ENCODE peak calls at places on chromosomes 4 and X, in nine cellular contexts. E is Peyer's patch; W is SJSA1; V is PC-9; F is CD8-positive, alpha-beta T cell; B is BE2C; U is heart left ventricle; T is MM.1S; C is spleen. Z is an unnamed sample. For H3K4me1, the result is how much of the 10 kb centered on the place peaks cover.

GRCh38 chrX:15761564-15762191 is 23.6 kb downstream of the CA5B start:
- DNase-seq in E (no peak), W (no peak), V (peak), F (peak), B (peak), U (no peak), T (peak), C (no peak), Z (no peak)

GRCh38 chr4:103032575-103032974 is 13.1 kb upstream of the SLC9B1 start:
- DNase-seq in E (no peak), W (no peak), V (peak), F (no peak), B (peak), U (no peak), T (peak), C (no peak), Z (no peak)

GRCh38 chr4:88705805-88706518 is 8.3 kb upstream of the NAP1L5 start:
- DNase-seq in E (no peak), W (no peak), V (no peak), F (no peak), B (no peak), U (no peak), T (no peak), C (no peak), Z (no peak)

GRCh38 chr4:102390438-102390837 is 45.2 kb upstream of the SLC39A8 start:
- DNase-seq in E (no peak), W (no peak), V (no peak), F (no peak), B (no peak), U (no peak), T (no peak), C (no peak), Z (peak)

GRCh38 chrX:69203367-69204037 is 38.2 kb upstream of the PJA1 start:
- DNase-seq in E (no peak), W (no peak), V (no peak), F (no peak), B (no peak), U (no peak), T (no peak), C (no peak), Z (no peak)

GRCh38 chrX:140572724-140573123 is 67.9 kb upstream of the SOX3 start:
- DNase-seq in E (no peak), W (no peak), V (peak), F (no peak), B (peak), U (no peak), T (peak), C (no peak), Z (no peak)

GRCh38 chr4:32985256-32985655 is 2265.1 kb downstream of the PCDH7 start:
- DNase-seq in E (no peak), W (no peak), V (no peak), F (no peak), B (no peak), U (no peak), T (no peak), C (no peak), Z (no peak)

GRCh38 chr4:55781809-55782208 is 37.8 kb upstream of the EXOC1L start:
- DNase-seq in E (no peak), W (no peak), V (no peak), F (no peak), B (no peak), U (no peak), T (no peak), C (no peak), Z (no peak)

GRCh38 chr4:1495416-1496115 is 89.3 kb upstream of the NKX1-1 start:
- DNase-seq in E (no peak), W (no peak), V (no peak), F (no peak), B (no peak), U (no peak), T (no peak), C (peak), Z (no peak)

GRCh38 chrX:150547511-150548115 is 20.8 kb upstream of the MTM1 start:
- DNase-seq in E (peak), W (peak), V (peak), F (no peak), B (peak), U (peak), T (peak), C (peak), Z (no peak)

GRCh38 chrX:56994375-56995270 is 718 bp downstream of the SPIN3 start:
- DNase-seq in E (no peak), W (no peak), V (no peak), F (no peak), B (peak), U (peak), T (no peak), C (peak), Z (no peak)

GRCh38 chrX:40313269-40313668 is 215.5 kb upstream of the BCOR start:
- DNase-seq in E (no peak), W (no peak), V (no peak), F (no peak), B (no peak), U (no peak), T (peak), C (no peak), Z (no peak)

GRCh38 chrX:111914398-111915092 is 38.6 kb downstream of the TRPC5OS start:
- DNase-seq in E (no peak), W (no peak), V (peak), F (no peak), B (no peak), U (no peak), T (no peak), C (no peak), Z (no peak)

GRCh38 chrX:31706456-31706855 is 634.6 kb upstream of the FTHL17 start:
- DNase-seq in E (no peak), W (no peak), V (no peak), F (no peak), B (no peak), U (no peak), T (no peak), C (no peak), Z (no peak)

GRCh38 chr4:87103691-87104187 is 116.7 kb downstream of the KLHL8 start:
- DNase-seq in E (no peak), W (no peak), V (no peak), F (no peak), B (no peak), U (no peak), T (no peak), C (no peak), Z (peak)

GRCh38 chr4:68391451-68391850 is 41.6 kb upstream of the YTHDC1 start:
- DNase-seq in E (no peak), W (no peak), V (no peak), F (no peak), B (no peak), U (no peak), T (no peak), C (no peak), Z (no peak)

GRCh38 chrX:136204571-136204970 is 46.6 kb downstream of the MAP7D3 start:
- DNase-seq in E (no peak), W (peak), V (peak), F (no peak), B (no peak), U (no peak), T (no peak), C (no peak), Z (no peak)

GRCh38 chr4:162341533-162341932 is 177.7 kb upstream of the FSTL5 start:
- DNase-seq in E (no peak), W (no peak), V (no peak), F (no peak), B (no peak), U (no peak), T (no peak), C (no peak), Z (no peak)

GRCh38 chrX:111869639-111870034 is 6.3 kb upstream of the TRPC5OS start:
- DNase-seq in E (no peak), W (no peak), V (peak), F (no peak), B (peak), U (no peak), T (peak), C (no peak), Z (no peak)

GRCh38 chr4:74675673-74676279 is 118.5 kb downstream of the BTC start:
- DNase-seq in E (no peak), W (no peak), V (no peak), F (no peak), B (peak), U (no peak), T (peak), C (no peak), Z (peak)

GRCh38 chrX:47283015-47283771 is 50.4 kb downstream of the USP11 start:
- DNase-seq in E (no peak), W (no peak), V (no peak), F (no peak), B (peak), U (no peak), T (no peak), C (no peak), Z (no peak)

GRCh38 chr4:82790060-82790660 is 8.4 kb downstream of the SCD5 start:
- DNase-seq in E (no peak), W (no peak), V (no peak), F (no peak), B (no peak), U (no peak), T (no peak), C (no peak), Z (no peak)

GRCh38 chrX:7828594-7828993 is 14.4 kb upstream of the VCX start:
- DNase-seq in E (no peak), W (no peak), V (no peak), F (no peak), B (no peak), U (no peak), T (no peak), C (no peak), Z (no peak)

GRCh38 chr4:1533501-1534064 is 127.3 kb upstream of the NKX1-1 start:
- DNase-seq in E (no peak), W (no peak), V (no peak), F (no peak), B (no peak), U (peak), T (no peak), C (peak), Z (no peak)

GRCh38 chr4:115729739-115730266 is 616.4 kb upstream of the NDST4 start:
- DNase-seq in E (no peak), W (no peak), V (no peak), F (no peak), B (no peak), U (no peak), T (no peak), C (no peak), Z (no peak)

GRCh38 chrX:132622130-132622529 is 133.3 kb upstream of the MBNL3 start:
- DNase-seq in E (no peak), W (peak), V (peak), F (no peak), B (peak), U (no peak), T (no peak), C (no peak), Z (no peak)

GRCh38 chrX:145694048-145694447 is 123.6 kb upstream of the SLITRK2 start:
- DNase-seq in E (no peak), W (no peak), V (no peak), F (no peak), B (no peak), U (no peak), T (no peak), C (no peak), Z (no peak)

GRCh38 chr4:108272566-108272965 is 103.8 kb upstream of the LEF1 start:
- DNase-seq in E (no peak), W (peak), V (no peak), F (no peak), B (no peak), U (no peak), T (no peak), C (no peak), Z (no peak)

DNA sequence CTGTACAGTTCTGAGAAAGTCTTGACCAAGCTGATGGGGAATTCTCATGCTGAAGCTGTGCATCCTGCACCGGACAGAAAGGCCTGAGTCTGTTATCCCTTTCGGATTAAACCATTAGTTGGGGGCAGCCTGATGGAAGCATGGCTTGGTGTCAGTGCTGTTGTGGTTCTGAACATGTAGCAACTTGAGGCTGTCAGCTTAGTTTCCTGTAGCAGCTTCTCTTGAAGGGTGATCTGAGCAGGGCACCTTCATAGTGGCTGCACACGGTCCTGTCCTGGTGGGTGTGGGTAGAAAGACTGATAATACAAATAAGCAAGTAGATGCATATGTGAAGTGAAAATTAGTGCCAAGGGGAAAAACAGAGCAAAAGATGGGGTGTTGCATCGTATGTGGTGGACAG is 11.7 kb downstream of the KIAA0232 start:
- DNase-seq in E (no peak), W (no peak), V (no peak), F (no peak), B (no peak), U (no peak), T (no peak), C (no peak), Z (no peak)
- H3K4me1 ChIP-seq in E (under half), W (under half), V (under half), F (under half), B (under half), U (half or more), T (under half), C (half or more), Z (under half)

GRCh38 chr4:26622913-26623312 is 39.0 kb downstream of the TBC1D19 start:
- DNase-seq in E (no peak), W (no peak), V (no peak), F (no peak), B (no peak), U (no peak), T (no peak), C (no peak), Z (no peak)
- H3K4me1 ChIP-seq in E (under half), W (under half), V (under half), F (under half), B (under half), U (under half), T (under half), C (under half), Z (under half)

GRCh38 chr4:14018191-14018853 is 390.8 kb upstream of the BOD1L1 start:
- DNase-seq in E (no peak), W (no peak), V (no peak), F (no peak), B (no peak), U (no peak), T (peak), C (no peak), Z (no peak)
- H3K4me1 ChIP-seq in E (under half), W (under half), V (under half), F (under half), B (under half), U (under half), T (under half), C (under half), Z (under half)

GRCh38 chr4:15793506-15794363 is 15.6 kb downstream of the CD38 start:
- DNase-seq in E (no peak), W (no peak), V (no peak), F (no peak), B (no peak), U (no peak), T (no peak), C (no peak), Z (no peak)

GRCh38 chr4:15794432-15794831 is 16.3 kb downstream of the CD38 start:
- DNase-seq in E (no peak), W (no peak), V (no peak), F (no peak), B (no peak), U (no peak), T (no peak), C (no peak), Z (no peak)

GRCh38 chr4:15792974-15793373 is 14.8 kb downstream of the CD38 start:
- DNase-seq in E (no peak), W (no peak), V (no peak), F (no peak), B (no peak), U (no peak), T (no peak), C (no peak), Z (no peak)

GRCh38 chr4:15797320-15797719 is 19.2 kb downstream of the CD38 start:
- DNase-seq in E (no peak), W (no peak), V (no peak), F (no peak), B (no peak), U (no peak), T (no peak), C (no peak), Z (no peak)

DNA sequence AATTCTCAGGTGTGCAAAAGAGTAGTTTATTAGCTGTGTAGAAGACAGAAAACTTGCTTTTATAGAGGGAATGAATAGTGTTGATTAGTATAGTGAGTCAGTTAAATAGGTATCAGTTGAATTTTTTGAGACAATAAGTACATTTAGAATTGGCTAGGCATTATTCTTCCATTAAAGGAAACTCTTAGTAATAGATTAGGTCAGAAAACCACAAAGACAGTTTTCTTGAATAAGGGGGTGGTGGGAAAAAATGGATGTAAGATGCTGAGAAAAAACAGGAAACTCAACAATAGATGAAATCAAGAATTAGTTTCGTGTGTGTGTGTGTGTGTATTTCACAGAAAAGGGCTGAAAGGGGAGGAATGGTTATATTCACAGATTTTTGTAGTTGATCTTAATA is 16.8 kb downstream of the CD38 start:
- DNase-seq in E (no peak), W (no peak), V (no peak), F (no peak), B (no peak), U (no peak), T (no peak), C (no peak), Z (no peak)
- H3K4me1 ChIP-seq in E (under half), W (under half), V (under half), F (under half), B (under half), U (under half), T (under half), C (under half), Z (under half)

GRCh38 chr4:53015681-53016080 is 153.6 kb downstream of the RASL11B start:
- DNase-seq in E (no peak), W (no peak), V (no peak), F (no peak), B (peak), U (no peak), T (no peak), C (no peak), Z (no peak)

GRCh38 chr4:53014881-53015280 is 152.8 kb downstream of the RASL11B start:
- DNase-seq in E (no peak), W (no peak), V (no peak), F (no peak), B (no peak), U (no peak), T (no peak), C (no peak), Z (no peak)

GRCh38 chr4:53013873-53014272 is 151.8 kb downstream of the RASL11B start:
- DNase-seq in E (no peak), W (no peak), V (no peak), F (no peak), B (no peak), U (no peak), T (no peak), C (no peak), Z (no peak)

GRCh38 chr4:53014368-53014767 is 152.3 kb downstream of the RASL11B start:
- DNase-seq in E (no peak), W (no peak), V (no peak), F (no peak), B (no peak), U (no peak), T (no peak), C (no peak), Z (no peak)

DNA sequence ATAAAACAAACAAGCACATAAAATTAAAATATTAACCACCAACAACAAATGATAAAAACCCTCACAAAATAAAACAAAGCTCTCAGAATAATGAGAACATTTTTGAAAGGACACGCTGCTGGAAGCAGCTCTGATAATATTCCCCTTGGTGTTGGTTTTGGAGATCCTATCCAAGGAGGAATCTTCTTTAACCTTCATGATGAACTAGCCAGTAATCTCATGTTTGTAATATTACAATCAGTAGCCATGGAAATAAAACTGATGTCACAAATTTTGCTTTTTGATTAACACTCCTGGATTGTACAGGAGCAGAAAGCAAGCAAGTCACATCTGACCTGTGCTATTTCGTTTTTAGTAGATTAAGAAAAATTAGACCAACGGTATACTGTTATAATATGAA is 154.0 kb downstream of the RASL11B start:
- DNase-seq in E (no peak), W (no peak), V (no peak), F (no peak), B (no peak), U (no peak), T (no peak), C (no peak), Z (no peak)
- H3K4me1 ChIP-seq in E (under half), W (under half), V (under half), F (under half), B (under half), U (half or more), T (under half), C (half or more), Z (under half)

DNA sequence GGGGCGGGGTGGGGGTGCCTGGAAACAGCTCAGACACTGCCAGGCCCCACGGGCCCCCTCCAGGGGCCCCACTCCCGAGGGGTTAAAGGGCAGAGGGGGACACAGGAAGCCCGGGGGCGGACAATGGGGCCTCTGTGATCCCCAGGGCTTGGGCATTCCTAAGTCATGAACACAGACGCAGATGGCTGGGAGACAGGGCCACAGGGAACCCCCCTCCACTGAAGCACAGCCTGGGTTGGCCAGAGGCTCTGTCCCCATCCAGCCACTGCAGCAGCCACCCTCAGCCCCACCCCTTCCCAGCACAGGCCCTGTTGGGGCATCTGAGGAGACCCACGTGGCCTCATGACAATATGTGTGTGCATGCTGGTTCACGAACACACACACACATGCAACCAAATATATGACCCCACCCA is 3.9 kb downstream of the L1CAM start:
- DNase-seq in E (no peak), W (no peak), V (peak), F (no peak), B (peak), U (peak), T (no peak), C (no peak), Z (no peak)
- H3K4me1 ChIP-seq in E (under half), W (under half), V (under half), F (under half), B (under half), U (under half), T (under half), C (under half), Z (under half)

DNA sequence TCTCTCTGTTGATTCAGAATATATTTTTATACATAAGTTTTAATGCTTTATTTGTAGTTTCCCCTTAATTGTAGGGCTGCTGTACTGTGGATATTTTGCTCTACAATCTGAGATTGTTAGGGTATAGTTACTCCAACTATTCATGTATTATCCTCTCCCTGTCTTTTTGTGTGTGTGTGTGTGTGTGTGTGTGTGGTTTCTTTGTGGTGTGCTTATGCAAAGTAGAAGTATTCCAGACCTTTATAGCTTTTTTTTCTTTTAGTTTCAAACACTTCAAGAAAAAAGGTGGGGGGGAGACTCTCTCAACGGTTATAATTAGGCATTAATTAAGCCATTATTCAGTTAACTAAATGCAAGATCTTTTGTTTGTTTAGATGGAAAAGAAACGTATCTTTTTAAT is 6.7 kb downstream of the SMAD1 start:
- DNase-seq in E (no peak), W (no peak), V (no peak), F (no peak), B (no peak), U (no peak), T (peak), C (no peak), Z (no peak)
- H3K4me1 ChIP-seq in E (under half), W (under half), V (under half), F (under half), B (under half), U (half or more), T (under half), C (half or more), Z (under half)